ENCODE peak calls at places on chromosomes 6 and 20, in nine cellular contexts. One of them, this sample, is unnamed.

GRCh38 chr6:111427341-111428116 is 55.5 kb downstream of the REV3L start:
- DNase-seq in neural progenitor cell: no peak
- DNase-seq in PC-3: peak
- DNase-seq in hepatocyte: no peak
- DNase-seq in endothelial cell of umbilical vein: peak
- DNase-seq in DND-41: peak
- DNase-seq in GM23248: peak
- DNase-seq in MM.1S: peak
- DNase-seq in GM23338: no peak
- DNase-seq in this sample: peak

GRCh38 chr20:43983359-43983758 is 68.7 kb downstream of the TOX2 start:
- DNase-seq in DND-41: peak
- DNase-seq in neural progenitor cell: no peak
- DNase-seq in PC-3: peak
- DNase-seq in GM23248: no peak
- DNase-seq in GM23338: peak
- DNase-seq in hepatocyte: no peak
- DNase-seq in endothelial cell of umbilical vein: no peak
- DNase-seq in MM.1S: peak
- DNase-seq in this sample: no peak

GRCh38 chr6:169990095-169991030 is 238.9 kb downstream of the ERMARD start:
- DNase-seq in hepatocyte: no peak
- DNase-seq in DND-41: no peak
- DNase-seq in neural progenitor cell: no peak
- DNase-seq in endothelial cell of umbilical vein: peak
- DNase-seq in MM.1S: no peak
- DNase-seq in GM23338: no peak
- DNase-seq in GM23248: no peak
- DNase-seq in PC-3: no peak
- DNase-seq in this sample: no peak

GRCh38 chr6:72616406-72617015 is 5.4 kb upstream of the KCNQ5 start:
- DNase-seq in MM.1S: peak
- DNase-seq in neural progenitor cell: peak
- DNase-seq in PC-3: peak
- DNase-seq in GM23248: peak
- DNase-seq in GM23338: peak
- DNase-seq in endothelial cell of umbilical vein: peak
- DNase-seq in hepatocyte: peak
- DNase-seq in DND-41: no peak
- DNase-seq in this sample: no peak

GRCh38 chr20:59598625-59599310 is 5.6 kb upstream of the PHACTR3 start:
- DNase-seq in hepatocyte: peak
- DNase-seq in DND-41: peak
- DNase-seq in PC-3: peak
- DNase-seq in neural progenitor cell: peak
- DNase-seq in endothelial cell of umbilical vein: peak
- DNase-seq in MM.1S: peak
- DNase-seq in GM23338: peak
- DNase-seq in GM23248: peak
- DNase-seq in this sample: no peak

GRCh38 chr6:52263709-52264320 is 19.5 kb upstream of the IL17F start:
- DNase-seq in DND-41: peak
- DNase-seq in GM23248: peak
- DNase-seq in neural progenitor cell: peak
- DNase-seq in endothelial cell of umbilical vein: peak
- DNase-seq in GM23338: peak
- DNase-seq in PC-3: peak
- DNase-seq in hepatocyte: peak
- DNase-seq in MM.1S: peak
- DNase-seq in this sample: peak

GRCh38 chr20:45337367-45338120 is 10.7 kb downstream of the SDC4 start:
- DNase-seq in DND-41: no peak
- DNase-seq in GM23248: peak
- DNase-seq in neural progenitor cell: no peak
- DNase-seq in hepatocyte: peak
- DNase-seq in GM23338: no peak
- DNase-seq in PC-3: peak
- DNase-seq in MM.1S: no peak
- DNase-seq in endothelial cell of umbilical vein: no peak
- DNase-seq in this sample: peak

GRCh38 chr6:1131285-1132079 is 180.4 kb upstream of the FOXQ1 start:
- DNase-seq in PC-3: peak
- DNase-seq in GM23248: peak
- DNase-seq in neural progenitor cell: no peak
- DNase-seq in GM23338: no peak
- DNase-seq in DND-41: no peak
- DNase-seq in hepatocyte: peak
- DNase-seq in endothelial cell of umbilical vein: no peak
- DNase-seq in MM.1S: no peak
- DNase-seq in this sample: no peak

GRCh38 chr6:21158149-21158548 is 435.4 kb upstream of the SOX4 start:
- DNase-seq in GM23338: no peak
- DNase-seq in GM23248: no peak
- DNase-seq in MM.1S: no peak
- DNase-seq in endothelial cell of umbilical vein: no peak
- DNase-seq in DND-41: no peak
- DNase-seq in hepatocyte: peak
- DNase-seq in neural progenitor cell: no peak
- DNase-seq in PC-3: no peak
- DNase-seq in this sample: no peak

GRCh38 chr20:57902478-57902877 is 192.7 kb upstream of the PMEPA1 start:
- DNase-seq in endothelial cell of umbilical vein: no peak
- DNase-seq in DND-41: no peak
- DNase-seq in GM23248: peak
- DNase-seq in hepatocyte: no peak
- DNase-seq in GM23338: no peak
- DNase-seq in MM.1S: peak
- DNase-seq in neural progenitor cell: no peak
- DNase-seq in PC-3: peak
- DNase-seq in this sample: peak

GRCh38 chr6:121597654-121598053 is 162.2 kb downstream of the GJA1 start:
- DNase-seq in PC-3: peak
- DNase-seq in endothelial cell of umbilical vein: no peak
- DNase-seq in MM.1S: no peak
- DNase-seq in neural progenitor cell: no peak
- DNase-seq in GM23248: peak
- DNase-seq in GM23338: no peak
- DNase-seq in hepatocyte: no peak
- DNase-seq in DND-41: no peak
- DNase-seq in this sample: no peak

GRCh38 chr6:2441881-2442475 is 196.6 kb upstream of the GMDS start:
- DNase-seq in GM23248: peak
- DNase-seq in neural progenitor cell: no peak
- DNase-seq in hepatocyte: peak
- DNase-seq in endothelial cell of umbilical vein: no peak
- DNase-seq in DND-41: no peak
- DNase-seq in PC-3: peak
- DNase-seq in MM.1S: no peak
- DNase-seq in GM23338: no peak
- DNase-seq in this sample: peak

GRCh38 chr6:57116776-57117175 is 26.8 kb downstream of the ZNF451 start:
- DNase-seq in hepatocyte: no peak
- DNase-seq in PC-3: no peak
- DNase-seq in DND-41: no peak
- DNase-seq in MM.1S: no peak
- DNase-seq in GM23248: no peak
- DNase-seq in endothelial cell of umbilical vein: no peak
- DNase-seq in neural progenitor cell: no peak
- DNase-seq in GM23338: no peak
- DNase-seq in this sample: no peak

GRCh38 chr6:11732036-11732545 is 46.5 kb downstream of the ADTRP start:
- DNase-seq in neural progenitor cell: no peak
- DNase-seq in PC-3: no peak
- DNase-seq in DND-41: no peak
- DNase-seq in MM.1S: peak
- DNase-seq in hepatocyte: no peak
- DNase-seq in GM23338: no peak
- DNase-seq in GM23248: peak
- DNase-seq in endothelial cell of umbilical vein: no peak
- DNase-seq in this sample: no peak

GRCh38 chr6:126534418-126534817 is 194.5 kb downstream of the CENPW start:
- DNase-seq in neural progenitor cell: no peak
- DNase-seq in hepatocyte: no peak
- DNase-seq in PC-3: no peak
- DNase-seq in GM23248: no peak
- DNase-seq in GM23338: no peak
- DNase-seq in endothelial cell of umbilical vein: no peak
- DNase-seq in DND-41: no peak
- DNase-seq in MM.1S: no peak
- DNase-seq in this sample: no peak

GRCh38 chr20:62973033-62973745 is 20.7 kb downstream of the SLC17A9 start:
- DNase-seq in hepatocyte: no peak
- DNase-seq in PC-3: no peak
- DNase-seq in GM23338: no peak
- DNase-seq in endothelial cell of umbilical vein: no peak
- DNase-seq in neural progenitor cell: no peak
- DNase-seq in MM.1S: no peak
- DNase-seq in GM23248: no peak
- DNase-seq in DND-41: no peak
- DNase-seq in this sample: no peak
- TF ChIP-seq EZH2 in hepatocyte: no peak
- TF ChIP-seq EZH2 in PC-3: no peak
- TF ChIP-seq EZH2 in GM23338: peak
- TF ChIP-seq EZH2 in endothelial cell of umbilical vein: peak
- TF ChIP-seq EZH2 in neural progenitor cell: peak
- TF ChIP-seq EZH2 in MM.1S: no peak
- TF ChIP-seq EZH2 in GM23248: peak
- TF ChIP-seq EZH2 in DND-41: no peak
- TF ChIP-seq EZH2 in this sample: no peak

GRCh38 chr6:45422541-45423110 is 44.9 kb upstream of the SUPT3H start:
- DNase-seq in GM23248: peak
- DNase-seq in GM23338: peak
- DNase-seq in neural progenitor cell: peak
- DNase-seq in MM.1S: peak
- DNase-seq in PC-3: peak
- DNase-seq in hepatocyte: peak
- DNase-seq in DND-41: peak
- DNase-seq in endothelial cell of umbilical vein: peak
- DNase-seq in this sample: peak

GRCh38 chr6:45419574-45420082 is 41.9 kb upstream of the SUPT3H start:
- DNase-seq in DND-41: no peak
- DNase-seq in neural progenitor cell: peak
- DNase-seq in MM.1S: peak
- DNase-seq in PC-3: peak
- DNase-seq in endothelial cell of umbilical vein: peak
- DNase-seq in hepatocyte: peak
- DNase-seq in GM23338: peak
- DNase-seq in GM23248: no peak
- DNase-seq in this sample: peak

GRCh38 chr6:45420909-45421699 is 43.4 kb upstream of the SUPT3H start:
- DNase-seq in DND-41: no peak
- DNase-seq in GM23248: peak
- DNase-seq in hepatocyte: peak
- DNase-seq in MM.1S: no peak
- DNase-seq in PC-3: no peak
- DNase-seq in endothelial cell of umbilical vein: peak
- DNase-seq in neural progenitor cell: no peak
- DNase-seq in GM23338: peak
- DNase-seq in this sample: no peak

GRCh38 chr6:45421700-45422540 is 44.2 kb upstream of the SUPT3H start:
- DNase-seq in PC-3: peak
- DNase-seq in neural progenitor cell: peak
- DNase-seq in GM23248: peak
- DNase-seq in endothelial cell of umbilical vein: peak
- DNase-seq in GM23338: peak
- DNase-seq in DND-41: peak
- DNase-seq in MM.1S: peak
- DNase-seq in hepatocyte: peak
- DNase-seq in this sample: peak

GRCh38 chr6:45420083-45420908 is 42.6 kb upstream of the SUPT3H start:
- DNase-seq in MM.1S: peak
- DNase-seq in endothelial cell of umbilical vein: peak
- DNase-seq in GM23338: peak
- DNase-seq in neural progenitor cell: peak
- DNase-seq in DND-41: no peak
- DNase-seq in GM23248: peak
- DNase-seq in hepatocyte: peak
- DNase-seq in PC-3: peak
- DNase-seq in this sample: no peak
- TF ChIP-seq EZH2 in MM.1S: no peak
- TF ChIP-seq EZH2 in endothelial cell of umbilical vein: peak
- TF ChIP-seq EZH2 in GM23338: peak
- TF ChIP-seq EZH2 in neural progenitor cell: peak
- TF ChIP-seq EZH2 in DND-41: no peak
- TF ChIP-seq EZH2 in GM23248: no peak
- TF ChIP-seq EZH2 in hepatocyte: peak
- TF ChIP-seq EZH2 in PC-3: no peak
- TF ChIP-seq EZH2 in this sample: no peak

GRCh38 chr6:16240618-16241320 is 2.4 kb downstream of the GMPR start:
- DNase-seq in GM23338: no peak
- DNase-seq in DND-41: no peak
- DNase-seq in GM23248: no peak
- DNase-seq in PC-3: no peak
- DNase-seq in MM.1S: no peak
- DNase-seq in endothelial cell of umbilical vein: no peak
- DNase-seq in hepatocyte: no peak
- DNase-seq in neural progenitor cell: peak
- DNase-seq in this sample: no peak

GRCh38 chr6:16239798-16240123 is 1.4 kb downstream of the GMPR start:
- DNase-seq in DND-41: no peak
- DNase-seq in hepatocyte: no peak
- DNase-seq in MM.1S: no peak
- DNase-seq in endothelial cell of umbilical vein: no peak
- DNase-seq in GM23338: peak
- DNase-seq in PC-3: no peak
- DNase-seq in neural progenitor cell: peak
- DNase-seq in GM23248: peak
- DNase-seq in this sample: no peak

GRCh38 chr6:16238658-16239089 is 287 bp downstream of the GMPR start:
- DNase-seq in neural progenitor cell: no peak
- DNase-seq in MM.1S: no peak
- DNase-seq in GM23338: peak
- DNase-seq in GM23248: no peak
- DNase-seq in hepatocyte: no peak
- DNase-seq in PC-3: no peak
- DNase-seq in DND-41: no peak
- DNase-seq in endothelial cell of umbilical vein: no peak
- DNase-seq in this sample: no peak

GRCh38 chr6:16238057-16238657 is at the start of gene GMPR:
- DNase-seq in neural progenitor cell: peak
- DNase-seq in hepatocyte: peak
- DNase-seq in MM.1S: peak
- DNase-seq in endothelial cell of umbilical vein: peak
- DNase-seq in GM23338: peak
- DNase-seq in PC-3: peak
- DNase-seq in DND-41: no peak
- DNase-seq in GM23248: peak
- DNase-seq in this sample: no peak

GRCh38 chr6:16239090-16239797 is 857 bp downstream of the GMPR start:
- DNase-seq in hepatocyte: peak
- DNase-seq in neural progenitor cell: peak
- DNase-seq in PC-3: peak
- DNase-seq in GM23338: peak
- DNase-seq in GM23248: peak
- DNase-seq in MM.1S: peak
- DNase-seq in DND-41: no peak
- DNase-seq in endothelial cell of umbilical vein: peak
- DNase-seq in this sample: no peak
- TF ChIP-seq EZH2 in hepatocyte: no peak
- TF ChIP-seq EZH2 in neural progenitor cell: peak
- TF ChIP-seq EZH2 in PC-3: no peak
- TF ChIP-seq EZH2 in GM23338: no peak
- TF ChIP-seq EZH2 in GM23248: no peak
- TF ChIP-seq EZH2 in MM.1S: no peak
- TF ChIP-seq EZH2 in DND-41: no peak
- TF ChIP-seq EZH2 in endothelial cell of umbilical vein: no peak
- TF ChIP-seq EZH2 in this sample: no peak

GRCh38 chr20:62562831-62563230 is 79.5 kb upstream of the SLCO4A1 start:
- DNase-seq in hepatocyte: no peak
- DNase-seq in GM23248: no peak
- DNase-seq in GM23338: no peak
- DNase-seq in PC-3: no peak
- DNase-seq in endothelial cell of umbilical vein: no peak
- DNase-seq in MM.1S: no peak
- DNase-seq in DND-41: no peak
- DNase-seq in neural progenitor cell: no peak
- DNase-seq in this sample: no peak
- TF ChIP-seq EZH2 in hepatocyte: no peak
- TF ChIP-seq EZH2 in GM23248: no peak
- TF ChIP-seq EZH2 in GM23338: no peak
- TF ChIP-seq EZH2 in PC-3: no peak
- TF ChIP-seq EZH2 in endothelial cell of umbilical vein: no peak
- TF ChIP-seq EZH2 in MM.1S: no peak
- TF ChIP-seq EZH2 in DND-41: no peak
- TF ChIP-seq EZH2 in neural progenitor cell: no peak
- TF ChIP-seq EZH2 in this sample: no peak